ENCODE peak calls at places on chromosomes 2 and 18, in ten cellular contexts. Z is A549, V is Caco-2, A is heart right ventricle, M is IMR-90, B is AG09309, D is tibial artery, J is neural progenitor cell, K is fibroblast of pulmonary artery, R is fibroblast of mammary gland. O is an unnamed sample.

GRCh38 chr2:199455533-199456382 is 2.0 kb downstream of the SATB2 start:
- DNase-seq in Z (peak), V (peak), A (no peak), M (peak), B (no peak), D (no peak), J (peak), K (no peak), R (peak), O (no peak)

GRCh38 chr18:76970749-76971148 is 148.4 kb downstream of the ZNF236 start:
- DNase-seq in Z (no peak), V (no peak), A (no peak), M (no peak), B (no peak), D (no peak), J (no peak), K (no peak), R (no peak), O (no peak)

GRCh38 chr2:74188018-74188601 is 9.4 kb upstream of the MOB1A start:
- DNase-seq in Z (peak), V (peak), A (no peak), M (peak), B (no peak), D (no peak), J (no peak), K (peak), R (peak), O (peak)

GRCh38 chr2:173550143-173550542 is 195.5 kb downstream of the CDCA7 start:
- DNase-seq in Z (peak), V (no peak), A (no peak), M (peak), B (peak), D (no peak), J (no peak), K (peak), R (peak), O (peak)

GRCh38 chr18:31977270-31977872 is 34.4 kb upstream of the TRAPPC8 start:
- DNase-seq in Z (peak), V (peak), A (no peak), M (peak), B (peak), D (no peak), J (peak), K (peak), R (peak), O (peak)

GRCh38 chr18:3584897-3585460 is 135.0 kb downstream of the TGIF1 start:
- DNase-seq in Z (no peak), V (no peak), A (no peak), M (no peak), B (no peak), D (no peak), J (no peak), K (no peak), R (no peak), O (no peak)

GRCh38 chr2:112137516-112138142 is 556 bp upstream of the FBLN7 start:
- DNase-seq in Z (no peak), V (no peak), A (no peak), M (peak), B (peak), D (no peak), J (no peak), K (no peak), R (peak), O (peak)

GRCh38 chr2:144472046-144472412 is 47.9 kb downstream of the ZEB2 start:
- DNase-seq in Z (no peak), V (no peak), A (no peak), M (no peak), B (no peak), D (no peak), J (no peak), K (no peak), R (no peak), O (no peak)

GRCh38 chr18:23862071-23862470 is 152.5 kb upstream of the TTC39C start:
- DNase-seq in Z (no peak), V (no peak), A (no peak), M (peak), B (peak), D (no peak), J (no peak), K (peak), R (peak), O (peak)

GRCh38 chr18:22466608-22467390 is 49.1 kb upstream of the CTAGE1 start:
- DNase-seq in Z (peak), V (peak), A (peak), M (peak), B (no peak), D (peak), J (no peak), K (peak), R (peak), O (peak)

GRCh38 chr18:74951165-74951760 is 257.7 kb downstream of the PTGR3 start:
- DNase-seq in Z (peak), V (no peak), A (no peak), M (peak), B (peak), D (peak), J (no peak), K (peak), R (peak), O (peak)

GRCh38 chr18:3455938-3456685 is 6.1 kb downstream of the TGIF1 start:
- DNase-seq in Z (peak), V (peak), A (no peak), M (peak), B (no peak), D (no peak), J (no peak), K (peak), R (peak), O (peak)

GRCh38 chr18:10074122-10074521 is 160.3 kb downstream of the VAPA start:
- DNase-seq in Z (no peak), V (no peak), A (no peak), M (no peak), B (no peak), D (no peak), J (no peak), K (no peak), R (no peak), O (no peak)

GRCh38 chr2:26244479-26245230 is at the start of the genes HADHA and HADHB:
- DNase-seq in Z (peak), V (peak), A (peak), M (peak), B (peak), D (peak), J (peak), K (peak), R (peak), O (peak)

GRCh38 chr2:26238301-26238958 is 6.0 kb downstream of the HADHA start:
- DNase-seq in Z (no peak), V (no peak), A (no peak), M (peak), B (no peak), D (no peak), J (no peak), K (peak), R (peak), O (peak)

GRCh38 chr2:26243643-26244478 is 571 bp downstream of the HADHA start:
- DNase-seq in Z (peak), V (no peak), A (no peak), M (peak), B (no peak), D (no peak), J (peak), K (peak), R (peak), O (no peak)

GRCh38 chr2:26245231-26245732 is 543 bp downstream of the HADHB start:
- DNase-seq in Z (no peak), V (peak), A (no peak), M (peak), B (no peak), D (no peak), J (peak), K (peak), R (peak), O (peak)

DNA sequence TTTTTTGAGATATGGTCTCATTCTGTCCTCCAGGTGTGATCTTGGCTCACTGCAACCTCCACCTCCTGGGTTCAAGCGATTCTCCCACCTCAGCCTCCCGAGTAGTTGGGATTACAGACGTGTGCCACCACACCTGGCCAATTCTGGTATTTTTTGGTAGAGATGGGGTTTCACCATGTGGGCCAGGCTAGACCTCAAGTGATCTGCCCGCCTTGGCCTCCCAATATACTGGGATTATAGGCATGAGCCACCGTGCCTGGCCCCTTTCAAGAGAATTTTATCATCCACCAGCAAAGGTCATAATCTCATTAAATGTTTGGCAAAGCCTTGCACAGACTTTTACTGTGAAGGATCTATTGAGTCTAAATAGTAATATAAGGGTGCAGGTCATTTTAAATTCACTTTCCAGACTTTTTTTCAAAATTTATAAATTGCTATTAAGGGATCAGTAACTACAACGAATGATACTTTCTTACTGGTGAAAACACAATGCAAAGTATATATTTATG is 2.5 kb downstream of the HADHA start:
- DNase-seq in Z (no peak), V (no peak), A (no peak), M (no peak), B (no peak), D (no peak), J (no peak), K (no peak), R (no peak), O (no peak)
- H3K4me3 ChIP-seq in Z (peak), V (no peak), A (peak), M (no peak), B (no peak), D (no peak), J (peak), K (peak), R (peak), O (peak)

GRCh38 chr2:95023222-95023597 is 2.3 kb upstream of the MAL start:
- DNase-seq in Z (peak), V (no peak), A (no peak), M (no peak), B (no peak), D (no peak), J (no peak), K (no peak), R (no peak), O (no peak)
- TF ChIP-seq CTCF in Z (peak), V (no peak), A (no peak), M (no peak), B (no peak), D (no peak), J (no peak), K (no peak), R (no peak), O (no peak)

GRCh38 chr2:102000813-102001766 is 9.3 kb downstream of the IL1R2 start:
- DNase-seq in Z (no peak), V (no peak), A (no peak), M (no peak), B (no peak), D (no peak), J (no peak), K (no peak), R (no peak), O (no peak)
- H3K4me3 ChIP-seq in Z (no peak), V (no peak), A (no peak), M (no peak), B (no peak), D (no peak), J (no peak), K (no peak), R (no peak), O (no peak)

GRCh38 chr2:213559053-213559452 is 274.8 kb downstream of the SPAG16 start:
- DNase-seq in Z (no peak), V (no peak), A (no peak), M (no peak), B (no peak), D (no peak), J (no peak), K (no peak), R (no peak), O (no peak)

GRCh38 chr2:213561759-213562158 is 277.5 kb downstream of the SPAG16 start:
- DNase-seq in Z (no peak), V (no peak), A (no peak), M (no peak), B (no peak), D (no peak), J (no peak), K (no peak), R (no peak), O (no peak)

DNA sequence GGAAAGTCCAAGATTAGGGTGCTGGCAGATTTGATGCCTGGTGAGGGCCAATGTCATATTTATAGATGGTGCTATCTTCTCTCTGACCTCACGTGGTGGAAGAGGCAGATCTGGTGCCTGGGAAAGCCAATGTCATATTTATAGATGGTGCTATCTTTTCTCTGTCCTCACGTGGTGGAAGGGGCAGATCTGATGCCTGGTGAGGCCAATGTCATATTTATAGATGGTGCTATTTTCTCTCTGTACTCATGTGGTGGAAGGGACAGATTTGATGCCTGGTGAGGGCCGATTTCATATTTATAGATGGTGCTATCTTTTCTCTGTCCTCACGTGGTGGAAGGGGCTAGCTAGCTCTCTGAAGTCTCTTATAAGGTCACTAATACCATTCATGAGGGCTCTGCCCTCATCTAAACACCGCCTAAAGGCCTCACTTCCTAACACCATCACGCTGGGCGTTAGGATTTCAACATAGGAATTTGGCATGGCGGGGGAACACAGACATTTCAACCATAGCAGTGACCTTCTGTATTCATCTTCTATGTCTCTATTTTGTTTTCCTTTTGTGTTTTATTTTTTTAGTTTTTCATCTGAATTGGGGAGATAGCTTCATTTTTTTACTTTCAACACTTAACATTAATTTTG is 278.4 kb downstream of the SPAG16 start:
- DNase-seq in Z (no peak), V (no peak), A (no peak), M (no peak), B (no peak), D (no peak), J (no peak), K (no peak), R (no peak), O (no peak)
- TF ChIP-seq CTCF in Z (no peak), V (no peak), A (no peak), M (no peak), B (no peak), D (no peak), J (no peak), K (no peak), R (no peak), O (no peak)

O was measured in foreskin fibroblast.